ENCODE peak calls at places on chromosomes 13 and 19, in four cellular contexts. C is A549, K is K562, H is HepG2. X is an unnamed sample.

GRCh38 chr13:98172570-98173405 is 4.3 kb downstream of the RNF113B start:
- DNase-seq in C (no peak), K (no peak), H (no peak), X (no peak)

GRCh38 chr19:15609261-15609660 is 5.8 kb upstream of the CYP4F8 start:
- DNase-seq in C (no peak), K (no peak), H (no peak), X (no peak)

GRCh38 chr19:14632286-14632685 is 42.4 kb downstream of the ADGRE3 start:
- DNase-seq in C (peak), K (peak), H (peak), X (peak)

GRCh38 chr13:30020726-30021312 is 170.4 kb upstream of the UBL3 start:
- DNase-seq in C (no peak), K (no peak), H (no peak), X (no peak)

GRCh38 chr13:99231726-99232125 is 26.5 kb downstream of the GPR18 start:
- DNase-seq in C (no peak), K (no peak), H (no peak), X (no peak)

GRCh38 chr13:29508130-29508873 is 87.2 kb downstream of the SLC7A1 start:
- DNase-seq in C (peak), K (peak), H (peak), X (peak)

GRCh38 chr13:28449826-28450773 is 44.8 kb downstream of the FLT1 start:
- DNase-seq in C (no peak), K (no peak), H (no peak), X (no peak)

GRCh38 chr19:18601875-18602274 is 4.7 kb downstream of the CRLF1 start:
- DNase-seq in C (no peak), K (no peak), H (no peak), X (no peak)

GRCh38 chr19:31334101-31334848 is 15.0 kb downstream of the TSHZ3 start:
- DNase-seq in C (no peak), K (no peak), H (no peak), X (no peak)

GRCh38 chr19:31073485-31074221 is 275.6 kb downstream of the TSHZ3 start:
- DNase-seq in C (no peak), K (no peak), H (no peak), X (peak)

GRCh38 chr19:49556412-49557398 is 23.7 kb downstream of the NOSIP start:
- DNase-seq in C (no peak), K (no peak), H (no peak), X (peak)

GRCh38 chr13:45021250-45021649 is 31.9 kb downstream of the GPALPP1 start:
- DNase-seq in C (no peak), K (no peak), H (no peak), X (no peak)

GRCh38 chr19:51427220-51427619 is 9.8 kb upstream of the SIGLEC10 start:
- DNase-seq in C (no peak), K (no peak), H (no peak), X (no peak)

GRCh38 chr13:102724923-102725322 is 30.1 kb upstream of the METTL21C start:
- DNase-seq in C (peak), K (peak), H (peak), X (no peak)

GRCh38 chr13:30463820-30464495 is 1.8 kb downstream of the HMGB1 start:
- DNase-seq in C (no peak), K (peak), H (peak), X (no peak)

GRCh38 chr13:74466015-74466414 is 331.8 kb upstream of the KLF12 start:
- DNase-seq in C (no peak), K (no peak), H (no peak), X (no peak)

GRCh38 chr19:48740705-48741030 is 258 bp upstream of the RASIP1 start:
- DNase-seq in C (no peak), K (peak), H (no peak), X (no peak)

GRCh38 chr13:40388617-40389016 is 277.8 kb downstream of the FOXO1 start:
- DNase-seq in C (no peak), K (no peak), H (no peak), X (no peak)

GRCh38 chr13:51726446-51727185 is 77.3 kb downstream of the DHRS12 start:
- DNase-seq in C (no peak), K (no peak), H (no peak), X (no peak)

GRCh38 chr13:48194392-48194754 is 38.6 kb upstream of the ITM2B start:
- DNase-seq in C (no peak), K (no peak), H (no peak), X (no peak)

DNA sequence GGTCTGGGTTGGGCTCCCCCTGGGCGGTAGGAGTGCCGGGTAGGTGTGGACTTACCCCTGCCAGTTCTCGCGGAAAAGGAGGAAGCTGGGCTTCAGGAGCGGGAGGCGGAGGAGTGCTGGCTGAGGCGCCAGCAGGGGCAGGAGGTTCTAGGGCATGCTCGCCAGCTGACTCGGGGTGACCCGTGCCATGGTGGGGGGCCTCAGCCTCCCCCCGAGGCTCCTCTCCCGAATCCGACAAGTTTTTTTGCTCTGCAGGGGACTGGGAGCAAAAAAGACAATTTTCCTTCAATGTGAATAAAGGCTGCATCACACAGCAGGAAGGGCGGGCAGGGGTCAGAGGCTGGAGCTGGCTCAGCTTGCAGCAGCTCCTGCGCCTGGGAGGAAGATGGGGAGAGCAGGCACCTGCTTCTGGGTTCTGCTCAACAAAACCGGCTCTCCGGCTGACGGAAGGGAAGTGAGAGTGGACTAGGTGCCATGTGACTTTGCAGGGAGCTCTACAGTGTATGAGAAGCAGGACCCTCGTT is 26.5 kb downstream of the RANBP3 start:
- DNase-seq in C (no peak), K (no peak), H (no peak), X (peak)
- TF ChIP-seq HMGXB4 in C (no peak), K (no peak), H (no peak), X (no peak)

DNA sequence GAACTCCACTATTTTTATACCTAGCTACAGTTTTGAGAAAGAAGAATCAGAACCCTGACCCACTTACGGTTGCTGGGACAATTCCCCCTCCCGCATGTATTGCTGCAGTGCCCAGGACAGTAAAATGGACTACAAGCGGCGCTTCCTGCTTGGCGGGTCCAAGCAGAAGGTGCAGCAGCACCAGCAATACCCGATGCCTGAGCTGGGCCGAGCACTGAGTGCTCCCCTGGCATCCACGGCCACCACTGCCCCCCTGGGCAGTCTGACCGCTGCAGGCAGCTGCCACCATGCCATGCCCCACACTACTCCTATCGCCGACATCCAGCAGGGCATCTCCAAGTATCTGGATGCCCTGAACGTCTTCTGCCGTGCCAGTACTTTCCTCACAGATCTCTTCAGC is 46.0 kb downstream of the GARRE1 start:
- DNase-seq in C (no peak), K (no peak), H (no peak), X (no peak)
- TF ChIP-seq NR3C1 in C (no peak), K (no peak), H (no peak), X (no peak)

DNA sequence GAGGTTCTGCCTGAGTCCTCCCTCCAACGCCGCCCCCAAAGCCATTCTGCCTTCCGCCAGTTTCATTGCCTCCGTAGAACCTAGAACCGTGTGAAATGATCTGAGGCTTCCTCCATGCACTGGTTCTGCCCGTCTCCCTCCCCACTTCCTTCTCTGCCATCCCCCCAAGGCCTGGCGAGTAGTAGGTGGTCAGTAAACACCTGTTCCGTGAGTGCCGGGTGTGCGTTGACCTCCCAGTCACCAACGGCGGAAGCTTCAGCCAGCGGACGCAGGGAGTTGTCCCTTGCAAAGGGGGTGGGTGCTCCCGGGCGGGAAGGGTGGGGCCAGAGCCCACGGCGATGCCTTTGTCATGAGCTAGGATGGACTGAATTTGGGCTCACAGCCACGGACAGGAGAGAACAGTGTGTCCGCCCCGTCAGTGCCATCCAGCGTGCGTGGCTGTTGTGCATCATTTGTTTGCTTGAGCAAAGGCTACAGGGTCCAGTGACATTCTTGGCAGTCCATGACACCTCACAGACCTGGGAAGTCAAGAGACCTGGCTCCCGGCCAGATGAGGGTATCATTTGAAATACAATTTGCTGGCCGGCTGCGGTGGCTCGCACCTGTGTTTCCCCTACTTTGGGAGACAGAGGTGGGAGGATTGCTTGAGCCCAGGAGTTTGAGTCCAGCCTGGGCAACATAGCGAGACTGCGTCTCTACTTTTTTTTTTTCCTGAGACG is 43.1 kb downstream of the NFIC start:
- DNase-seq in C (no peak), K (no peak), H (peak), X (no peak)
- TF ChIP-seq HMGXB4 in C (no peak), K (no peak), H (no peak), X (no peak)

GRCh38 chr19:7874080-7874856 is at the start of gene PRR36:
- DNase-seq in C (no peak), K (no peak), H (peak), X (peak)
- TF ChIP-seq NR3C1 in C (no peak), K (no peak), H (no peak), X (no peak)

GRCh38 chr19:41869374-41869955 is 7.6 kb upstream of the CD79A start:
- DNase-seq in C (no peak), K (no peak), H (no peak), X (no peak)

GRCh38 chr19:41872384-41872774 is 4.7 kb upstream of the CD79A start:
- DNase-seq in C (no peak), K (peak), H (no peak), X (no peak)

GRCh38 chr19:41870401-41870873 is 6.6 kb upstream of the CD79A start:
- DNase-seq in C (no peak), K (no peak), H (no peak), X (no peak)

GRCh38 chr19:41872775-41873647 is 4.1 kb upstream of the CD79A start:
- DNase-seq in C (peak), K (peak), H (peak), X (peak)

DNA sequence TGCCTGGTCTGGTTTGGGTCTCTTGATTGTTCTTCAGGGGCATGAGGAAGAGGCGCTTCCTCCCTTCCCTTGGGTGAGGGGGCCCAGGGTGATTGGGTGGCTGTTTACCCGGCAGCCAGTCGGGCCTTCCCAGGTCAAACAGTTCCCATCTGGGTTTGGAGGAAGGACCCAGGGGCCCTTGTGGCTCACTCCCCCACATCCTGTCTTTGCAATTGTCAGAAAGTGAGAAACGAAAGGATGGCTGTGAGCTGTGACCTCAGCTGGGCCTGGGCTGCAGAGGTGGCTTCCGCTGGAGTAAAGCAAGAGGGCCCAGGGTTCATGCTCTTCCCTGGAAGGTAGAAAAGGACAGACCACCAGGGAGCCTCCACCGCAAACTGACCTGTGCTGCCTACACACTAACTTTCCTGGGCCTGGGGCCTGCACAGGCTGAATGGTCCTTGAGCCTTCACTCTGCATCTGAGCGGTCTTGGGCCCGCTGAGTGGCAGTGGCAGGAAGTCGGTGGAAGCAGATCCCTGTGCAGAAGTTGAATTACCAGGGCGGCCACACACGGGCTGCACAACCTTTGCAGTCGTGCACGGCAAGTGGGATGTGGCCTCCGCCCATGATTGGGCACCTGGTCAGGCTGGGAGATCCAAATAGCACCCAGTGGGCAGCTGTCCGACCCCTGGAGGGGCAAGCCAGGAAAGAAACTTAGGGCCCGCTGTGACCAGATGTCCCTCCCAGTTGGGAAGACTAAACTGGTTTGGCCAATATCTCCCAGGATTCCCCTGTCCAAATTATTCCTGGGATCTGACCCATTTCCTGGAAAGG is 5.3 kb upstream of the CD79A start:
- DNase-seq in C (no peak), K (peak), H (no peak), X (no peak)
- TF ChIP-seq HMGXB4 in C (no peak), K (no peak), H (no peak), X (no peak)

DNA sequence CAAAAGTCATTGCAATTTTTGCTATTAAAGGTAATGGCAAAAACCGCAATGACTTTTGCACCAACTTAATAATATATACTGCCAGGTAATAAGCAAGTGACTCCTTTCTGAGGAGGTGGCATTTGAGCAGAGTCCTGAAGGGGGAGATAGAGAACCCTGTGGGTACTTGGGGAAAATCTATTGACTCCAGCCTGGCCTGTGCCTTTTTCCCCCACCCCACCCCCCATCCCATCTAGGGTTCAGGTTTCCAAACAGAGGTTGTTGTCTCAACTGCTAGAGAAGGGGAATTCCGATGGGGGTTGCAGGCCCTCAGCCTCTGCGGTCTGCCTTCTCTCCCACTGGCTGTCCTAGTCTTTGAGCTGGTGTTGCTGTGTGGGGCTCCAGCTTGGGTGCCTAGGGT is 11.5 kb downstream of the S1PR2 start:
- DNase-seq in C (no peak), K (peak), H (peak), X (peak)
- TF ChIP-seq NR3C1 in C (no peak), K (no peak), H (no peak), X (no peak)

DNA sequence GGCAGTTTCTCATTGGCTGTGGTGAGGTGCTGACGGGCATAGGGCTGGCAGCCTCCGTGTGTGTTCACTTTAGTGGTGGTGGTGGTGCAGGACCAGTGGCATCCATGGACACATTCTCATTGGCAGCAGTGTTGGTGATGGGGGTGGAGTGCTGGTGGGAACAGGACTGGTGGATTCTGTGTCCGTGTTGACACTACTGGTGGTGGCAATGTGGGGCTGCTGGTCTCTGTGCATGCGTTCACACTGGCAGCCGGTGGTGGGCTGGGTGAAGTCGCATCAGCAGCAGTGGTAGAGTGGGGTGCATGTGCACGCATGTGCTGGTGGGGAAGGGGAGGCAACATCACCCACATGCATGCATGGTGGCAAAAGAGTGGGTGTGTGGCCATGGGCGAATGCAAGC is 1471.4 kb upstream of the PCDH20 start:
- DNase-seq in C (no peak), K (no peak), H (no peak), X (no peak)
- TF ChIP-seq HMGXB4 in C (no peak), K (no peak), H (no peak), X (no peak)

DNA sequence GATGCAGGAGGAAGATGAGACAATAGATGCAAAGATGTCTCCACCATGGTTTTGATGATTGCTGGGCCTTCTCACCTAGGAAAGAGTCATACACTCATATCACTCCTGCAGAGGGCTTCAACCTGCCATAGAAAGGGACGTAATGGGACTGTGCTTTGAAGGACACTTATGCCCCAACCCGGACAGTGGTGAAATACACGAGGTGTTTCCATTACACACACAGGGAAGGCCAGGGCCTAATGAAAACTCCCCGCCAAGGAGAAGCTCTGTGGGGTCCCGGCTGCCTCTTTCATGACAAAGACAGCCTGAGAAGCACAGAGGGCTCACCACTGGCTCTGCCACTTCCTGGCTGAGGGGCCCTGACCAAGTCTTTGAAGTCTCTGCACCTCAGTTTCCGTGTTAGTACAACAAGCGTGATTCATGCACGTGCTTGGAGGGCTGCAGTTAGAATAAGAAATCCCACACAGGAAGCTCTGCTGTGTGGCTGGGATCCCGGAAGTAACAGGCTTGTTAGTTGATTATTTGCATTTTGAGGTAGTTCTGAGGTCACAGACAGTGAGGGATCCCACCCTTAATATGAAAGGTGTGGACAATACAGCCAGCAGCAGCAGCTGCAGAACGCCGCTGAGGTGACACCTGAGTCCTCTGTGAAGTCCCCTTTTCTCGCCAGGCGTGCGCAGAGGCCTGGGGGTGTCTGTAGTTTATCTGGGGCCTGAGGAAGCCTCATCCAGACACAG is 61.8 kb upstream of the ATP12A start:
- DNase-seq in C (no peak), K (no peak), H (no peak), X (no peak)
- TF ChIP-seq NR3C1 in C (no peak), K (no peak), H (no peak), X (no peak)

X was measured in WTC11.